ENCODE peak calls at places on chromosomes 1 and 21, in seven cellular contexts. B is HCT116, L is SK-N-SH, V is HepG2, O is K562, Y is H1, E is GM12878. K is an unnamed sample.

GRCh38 chr1:32874860-32875793 is 4.4 kb upstream of the FNDC5 start:
- DNase-seq in B (no peak), L (no peak), V (no peak), O (no peak), Y (no peak), E (no peak), K (no peak)

GRCh38 chr1:184753608-184754478 is 815 bp downstream of the EDEM3 start:
- DNase-seq in B (no peak), L (no peak), V (peak), O (peak), Y (no peak), E (no peak), K (no peak)

GRCh38 chr1:12591267-12591938 is 26.6 kb downstream of the DHRS3 start:
- DNase-seq in B (no peak), L (no peak), V (no peak), O (no peak), Y (no peak), E (no peak), K (no peak)

GRCh38 chr1:212127219-212127618 is 91.7 kb downstream of the DTL start:
- DNase-seq in B (no peak), L (no peak), V (no peak), O (no peak), Y (peak), E (no peak), K (peak)

GRCh38 chr1:165444897-165445370 is at the start of gene RXRG:
- DNase-seq in B (no peak), L (peak), V (no peak), O (no peak), Y (peak), E (no peak), K (peak)

GRCh38 chr1:78003070-78003751 is 1.5 kb upstream of the DNAJB4 start:
- DNase-seq in B (no peak), L (no peak), V (no peak), O (peak), Y (no peak), E (no peak), K (no peak)

GRCh38 chr21:38645282-38645681 is 147.0 kb upstream of the ERG start:
- DNase-seq in B (no peak), L (no peak), V (no peak), O (no peak), Y (no peak), E (no peak), K (no peak)

GRCh38 chr1:61852693-61853060 is 110.4 kb downstream of the PATJ start:
- DNase-seq in B (no peak), L (no peak), V (no peak), O (no peak), Y (no peak), E (no peak), K (no peak)

GRCh38 chr1:67307251-67308060 is at the start of gene IL12RB2:
- DNase-seq in B (no peak), L (peak), V (no peak), O (no peak), Y (peak), E (no peak), K (no peak)

GRCh38 chr1:81225769-81226602 is 574.7 kb upstream of the ADGRL2 start:
- DNase-seq in B (no peak), L (no peak), V (no peak), O (no peak), Y (no peak), E (peak), K (no peak)

GRCh38 chr1:178267646-178268094 is 173.8 kb downstream of the RASAL2 start:
- DNase-seq in B (peak), L (no peak), V (no peak), O (no peak), Y (no peak), E (no peak), K (peak)

GRCh38 chr1:182974792-182975191 is 21.8 kb upstream of the SHCBP1L start:
- DNase-seq in B (no peak), L (no peak), V (no peak), O (no peak), Y (no peak), E (no peak), K (no peak)

GRCh38 chr1:168348146-168348709 is 67.6 kb downstream of the TBX19 start:
- DNase-seq in B (peak), L (no peak), V (no peak), O (no peak), Y (no peak), E (no peak), K (no peak)

GRCh38 chr1:204259782-204260181 is 46.0 kb upstream of the GOLT1A start:
- DNase-seq in B (no peak), L (no peak), V (no peak), O (no peak), Y (no peak), E (no peak), K (no peak)

GRCh38 chr1:204256531-204256930 is 42.7 kb upstream of the GOLT1A start:
- DNase-seq in B (no peak), L (no peak), V (no peak), O (no peak), Y (no peak), E (no peak), K (no peak)

GRCh38 chr1:204257446-204257845 is 43.7 kb upstream of the GOLT1A start:
- DNase-seq in B (no peak), L (peak), V (no peak), O (no peak), Y (no peak), E (no peak), K (no peak)

GRCh38 chr1:204259196-204259595 is 45.4 kb upstream of the GOLT1A start:
- DNase-seq in B (no peak), L (no peak), V (no peak), O (no peak), Y (no peak), E (no peak), K (no peak)

DNA sequence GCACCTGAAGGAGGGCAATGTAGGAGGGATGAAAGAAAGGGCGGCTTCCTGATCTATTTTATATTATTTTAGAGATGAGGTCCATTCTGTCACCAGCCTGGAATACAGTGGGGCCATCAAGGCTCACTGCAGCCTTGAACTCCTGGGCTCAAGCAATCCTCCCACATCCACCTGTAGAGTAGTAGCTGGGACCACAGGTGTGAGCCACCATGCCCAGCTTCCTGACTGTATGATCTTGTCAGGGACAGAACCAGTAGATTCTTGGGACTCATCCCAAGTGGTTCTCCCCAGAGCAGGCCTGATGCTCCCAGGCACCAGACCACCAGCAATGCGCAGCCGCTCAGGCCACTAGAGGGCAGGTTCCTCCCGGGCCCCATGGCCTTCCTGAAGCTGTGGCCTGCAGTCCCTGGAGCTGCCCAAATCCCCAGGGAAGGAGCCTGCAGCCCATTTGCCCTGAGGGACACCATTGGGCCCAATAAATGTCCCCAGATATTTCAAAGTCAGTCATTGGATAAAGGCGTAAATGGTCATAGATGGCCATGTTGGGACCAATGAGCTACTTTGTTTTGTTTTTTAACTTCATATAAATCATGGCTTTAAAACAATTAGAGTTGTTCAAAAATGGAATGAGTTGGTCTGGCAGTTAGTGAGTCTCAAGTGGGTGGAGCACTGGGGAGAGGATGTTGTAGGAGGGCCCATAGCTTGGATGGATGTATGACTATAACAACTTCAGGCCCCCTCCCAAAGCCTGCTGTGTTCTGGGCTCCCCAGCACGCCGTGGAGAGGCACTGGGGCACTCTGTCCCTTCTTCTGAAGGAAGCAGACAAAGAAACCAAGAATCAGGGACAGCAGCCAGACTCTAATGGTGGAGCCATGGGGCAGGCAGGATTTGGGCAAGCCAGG is 44.7 kb upstream of the GOLT1A start:
- DNase-seq in B (peak), L (peak), V (peak), O (peak), Y (peak), E (no peak), K (peak)
- TF ChIP-seq YY1 in B (peak), L (no peak), V (no peak), O (no peak), Y (no peak), E (no peak), K (no peak)

DNA sequence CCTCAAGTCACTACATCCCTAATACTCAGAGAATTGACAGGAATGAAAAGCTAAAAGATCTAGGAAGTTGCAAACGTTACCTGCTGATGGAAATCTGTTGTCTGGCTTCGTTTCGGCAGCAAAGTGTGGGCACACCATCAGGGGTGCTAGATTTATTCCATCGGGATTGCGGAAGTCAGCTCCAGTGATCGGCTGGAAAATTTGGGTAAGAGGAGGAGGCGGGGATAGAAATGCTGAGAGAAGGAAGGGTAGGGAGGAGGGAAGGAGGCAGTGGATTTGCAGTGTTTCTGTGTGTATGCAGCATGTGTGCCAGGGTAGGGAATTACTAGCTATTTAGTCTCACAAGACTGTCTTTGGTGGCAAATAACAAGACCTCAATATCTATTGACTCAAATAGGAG is at the start of gene CTSK:
- DNase-seq in B (no peak), L (no peak), V (no peak), O (no peak), Y (no peak), E (no peak), K (no peak)
- TF ChIP-seq YY1 in B (no peak), L (no peak), V (no peak), O (no peak), Y (no peak), E (no peak), K (no peak)

GRCh38 chr1:209076688-209077087 is 506.8 kb upstream of the CAMK1G start:
- DNase-seq in B (peak), L (no peak), V (no peak), O (no peak), Y (no peak), E (no peak), K (no peak)
- TF ChIP-seq YY1 in B (no peak), L (no peak), V (no peak), O (no peak), Y (no peak), E (no peak), K (no peak)

GRCh38 chr1:205059660-205060059 is 16.6 kb downstream of the CNTN2 start:
- DNase-seq in B (no peak), L (no peak), V (no peak), O (no peak), Y (no peak), E (no peak), K (no peak)
- TF ChIP-seq YY1 in B (no peak), L (no peak), V (no peak), O (no peak), Y (no peak), E (no peak), K (no peak)

GRCh38 chr1:38005195-38006007 is at the start of gene FHL3:
- DNase-seq in B (no peak), L (peak), V (peak), O (peak), Y (peak), E (no peak), K (no peak)
- TF ChIP-seq YY1 in B (no peak), L (no peak), V (no peak), O (no peak), Y (no peak), E (no peak), K (no peak)

DNA sequence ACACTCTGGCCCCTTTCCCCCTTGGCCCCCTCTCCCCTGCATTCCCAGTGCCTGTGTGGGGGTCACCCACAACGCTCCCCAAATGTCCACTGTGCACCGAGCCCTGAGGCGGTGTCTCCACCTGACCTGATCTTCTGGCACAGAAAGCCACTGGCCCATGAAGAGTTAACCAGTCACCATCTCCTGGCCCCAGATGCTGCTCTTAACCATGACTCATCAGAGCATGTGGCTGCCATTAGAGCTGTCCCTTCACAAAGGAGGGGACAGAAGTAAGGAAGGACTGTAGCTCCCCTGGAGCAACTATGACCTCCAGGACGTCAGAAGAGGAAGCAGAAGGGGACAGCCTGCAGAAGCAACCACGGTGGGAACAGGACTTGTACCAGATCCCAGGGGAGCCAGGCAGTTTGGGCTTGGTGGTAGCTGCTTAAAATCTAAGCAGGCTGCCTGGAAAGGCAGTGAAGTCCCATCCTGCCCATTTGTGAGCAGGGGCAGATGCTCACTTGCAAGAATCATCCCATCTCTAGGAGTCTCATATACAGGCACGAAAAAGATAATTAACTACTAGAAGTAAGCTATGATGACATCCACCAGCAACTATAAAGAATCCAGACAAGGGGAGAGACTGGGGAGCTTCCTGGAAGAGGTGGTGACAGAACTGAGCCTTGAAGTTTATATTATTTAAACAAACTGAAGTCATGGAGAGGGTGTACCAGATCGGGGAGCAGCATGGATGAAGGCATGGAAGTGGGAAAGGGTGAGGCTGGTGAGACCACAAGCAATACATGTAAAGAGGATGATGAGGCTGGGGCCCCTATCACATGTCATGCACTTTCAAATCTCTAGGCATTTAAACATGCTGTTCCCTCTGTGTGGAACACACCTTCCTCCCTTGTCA is 1.1 kb upstream of the TTC39A start:
- DNase-seq in B (peak), L (peak), V (peak), O (peak), Y (no peak), E (peak), K (peak)
- TF ChIP-seq YY1 in B (peak), L (no peak), V (peak), O (peak), Y (peak), E (peak), K (no peak)

GRCh38 chr1:30120268-30121000 is 603.0 kb downstream of the MATN1 start:
- DNase-seq in B (no peak), L (no peak), V (no peak), O (no peak), Y (no peak), E (no peak), K (no peak)
- TF ChIP-seq YY1 in B (no peak), L (no peak), V (no peak), O (no peak), Y (no peak), E (no peak), K (no peak)

GRCh38 chr1:74531807-74532206 is 19.4 kb upstream of the LRRC53 start:
- DNase-seq in B (no peak), L (no peak), V (no peak), O (no peak), Y (no peak), E (no peak), K (no peak)
- TF ChIP-seq YY1 in B (no peak), L (no peak), V (no peak), O (no peak), Y (no peak), E (no peak), K (no peak)

GRCh38 chr1:2377751-2378440 is 13.5 kb downstream of the MORN1 start:
- DNase-seq in B (no peak), L (no peak), V (no peak), O (no peak), Y (no peak), E (no peak), K (no peak)

GRCh38 chr1:2378956-2379732 is 12.2 kb downstream of the MORN1 start:
- DNase-seq in B (no peak), L (no peak), V (no peak), O (no peak), Y (no peak), E (no peak), K (no peak)

GRCh38 chr1:2378441-2378851 is 12.9 kb downstream of the MORN1 start:
- DNase-seq in B (no peak), L (no peak), V (no peak), O (no peak), Y (no peak), E (no peak), K (no peak)

GRCh38 chr1:2380816-2381591 is 10.3 kb downstream of the MORN1 start:
- DNase-seq in B (no peak), L (no peak), V (no peak), O (no peak), Y (no peak), E (no peak), K (no peak)

GRCh38 chr1:2379733-2380404 is 11.5 kb downstream of the MORN1 start:
- DNase-seq in B (no peak), L (no peak), V (no peak), O (no peak), Y (no peak), E (no peak), K (no peak)
- TF ChIP-seq YY1 in B (no peak), L (no peak), V (no peak), O (no peak), Y (no peak), E (no peak), K (no peak)

GRCh38 chr1:47189844-47190562 is at the start of gene PDZK1IP1:
- DNase-seq in B (no peak), L (no peak), V (no peak), O (peak), Y (peak), E (no peak), K (no peak)
- TF ChIP-seq YY1 in B (no peak), L (no peak), V (no peak), O (no peak), Y (no peak), E (no peak), K (no peak)

K was measured in NT2/D1.